ENCODE peak calls at places on chromosomes 1 and 21, in eight cellular contexts. One of them, this sample, is unnamed.
A peak's percentile ranks its signal among the peaks of the same experiment; 100 is the strongest.

GRCh38 chr1:20732071-20732587 is 374 bp downstream of the SH2D5 start:
- DNase-seq in epithelial cell of esophagus: peak; percentile 86
- DNase-seq in ovary: peak; percentile 59
- DNase-seq in esophagus squamous epithelium: no peak
- DNase-seq in Panc1: peak; percentile 67
- DNase-seq in BJ: no peak
- DNase-seq in brain microvascular endothelial cell: peak; percentile 19
- DNase-seq in AG09309: no peak
- DNase-seq in this sample: peak; percentile 55

GRCh38 chr1:150256193-150256548 is 1.4 kb upstream of the CA14 start:
- DNase-seq in AG09309: no peak
- DNase-seq in BJ: no peak
- DNase-seq in ovary: no peak
- DNase-seq in epithelial cell of esophagus: no peak
- DNase-seq in brain microvascular endothelial cell: no peak
- DNase-seq in Panc1: no peak
- DNase-seq in esophagus squamous epithelium: no peak
- DNase-seq in this sample: no peak

GRCh38 chr1:194024659-194025058 is 838.2 kb upstream of the B3GALT2 start:
- DNase-seq in ovary: no peak
- DNase-seq in AG09309: no peak
- DNase-seq in Panc1: no peak
- DNase-seq in esophagus squamous epithelium: no peak
- DNase-seq in brain microvascular endothelial cell: peak; percentile 91
- DNase-seq in epithelial cell of esophagus: peak; percentile 83
- DNase-seq in BJ: no peak
- DNase-seq in this sample: peak; percentile 81

GRCh38 chr1:27592191-27592590 is 11.8 kb downstream of the AHDC1 start:
- DNase-seq in brain microvascular endothelial cell: no peak
- DNase-seq in BJ: no peak
- DNase-seq in esophagus squamous epithelium: no peak
- DNase-seq in ovary: no peak
- DNase-seq in Panc1: no peak
- DNase-seq in AG09309: no peak
- DNase-seq in epithelial cell of esophagus: no peak
- DNase-seq in this sample: no peak

GRCh38 chr1:167066333-167067122 is 23.6 kb downstream of the GPA33 start:
- DNase-seq in ovary: peak; percentile 75
- DNase-seq in AG09309: no peak
- DNase-seq in BJ: no peak
- DNase-seq in Panc1: no peak
- DNase-seq in esophagus squamous epithelium: no peak
- DNase-seq in epithelial cell of esophagus: peak; percentile 56
- DNase-seq in brain microvascular endothelial cell: peak; percentile 49
- DNase-seq in this sample: peak; percentile 84

GRCh38 chr1:101170506-101171050 is 66.2 kb upstream of the S1PR1 start:
- DNase-seq in BJ: no peak
- DNase-seq in Panc1: no peak
- DNase-seq in brain microvascular endothelial cell: no peak
- DNase-seq in AG09309: no peak
- DNase-seq in epithelial cell of esophagus: no peak
- DNase-seq in ovary: no peak
- DNase-seq in esophagus squamous epithelium: no peak
- DNase-seq in this sample: no peak

GRCh38 chr21:45277101-45278045 is 10.3 kb downstream of the POFUT2 start:
- DNase-seq in AG09309: no peak
- DNase-seq in brain microvascular endothelial cell: no peak
- DNase-seq in Panc1: no peak
- DNase-seq in BJ: no peak
- DNase-seq in ovary: peak; percentile 22
- DNase-seq in epithelial cell of esophagus: no peak
- DNase-seq in esophagus squamous epithelium: no peak
- DNase-seq in this sample: no peak

GRCh38 chr1:163013826-163014600 is 55.1 kb upstream of the RGS4 start:
- DNase-seq in ovary: no peak
- DNase-seq in Panc1: no peak
- DNase-seq in epithelial cell of esophagus: no peak
- DNase-seq in BJ: no peak
- DNase-seq in brain microvascular endothelial cell: no peak
- DNase-seq in esophagus squamous epithelium: no peak
- DNase-seq in AG09309: no peak
- DNase-seq in this sample: no peak

GRCh38 chr1:240194120-240194519 is 102.4 kb downstream of the FMN2 start:
- DNase-seq in esophagus squamous epithelium: no peak
- DNase-seq in epithelial cell of esophagus: no peak
- DNase-seq in ovary: no peak
- DNase-seq in Panc1: no peak
- DNase-seq in BJ: peak; percentile 77
- DNase-seq in AG09309: peak; percentile 78
- DNase-seq in brain microvascular endothelial cell: no peak
- DNase-seq in this sample: peak; percentile 24

GRCh38 chr21:46340998-46341397 is 17.0 kb downstream of the PCNT start:
- DNase-seq in Panc1: no peak
- DNase-seq in brain microvascular endothelial cell: no peak
- DNase-seq in BJ: no peak
- DNase-seq in AG09309: no peak
- DNase-seq in esophagus squamous epithelium: no peak
- DNase-seq in ovary: no peak
- DNase-seq in epithelial cell of esophagus: no peak
- DNase-seq in this sample: no peak

GRCh38 chr1:187460093-187460492 is 631.3 kb downstream of the PLA2G4A start:
- DNase-seq in brain microvascular endothelial cell: no peak
- DNase-seq in Panc1: no peak
- DNase-seq in ovary: no peak
- DNase-seq in esophagus squamous epithelium: no peak
- DNase-seq in epithelial cell of esophagus: no peak
- DNase-seq in AG09309: no peak
- DNase-seq in BJ: no peak
- DNase-seq in this sample: no peak

GRCh38 chr1:232629250-232630046 is 485 bp downstream of the SIPA1L2 start:
- DNase-seq in brain microvascular endothelial cell: no peak
- DNase-seq in epithelial cell of esophagus: peak; percentile 37
- DNase-seq in Panc1: no peak
- DNase-seq in BJ: no peak
- DNase-seq in ovary: peak; percentile 47
- DNase-seq in esophagus squamous epithelium: no peak
- DNase-seq in AG09309: no peak
- DNase-seq in this sample: peak; percentile 50

GRCh38 chr1:54791880-54792522 is 9.1 kb downstream of the TTC22 start:
- DNase-seq in brain microvascular endothelial cell: peak; percentile 53
- DNase-seq in ovary: no peak
- DNase-seq in esophagus squamous epithelium: no peak
- DNase-seq in AG09309: no peak
- DNase-seq in BJ: no peak
- DNase-seq in Panc1: no peak
- DNase-seq in epithelial cell of esophagus: no peak
- DNase-seq in this sample: peak; percentile 55

GRCh38 chr1:5571861-5572401 is 420.3 kb downstream of the NPHP4 start:
- DNase-seq in epithelial cell of esophagus: no peak
- DNase-seq in esophagus squamous epithelium: no peak
- DNase-seq in AG09309: no peak
- DNase-seq in ovary: no peak
- DNase-seq in brain microvascular endothelial cell: no peak
- DNase-seq in BJ: no peak
- DNase-seq in Panc1: no peak
- DNase-seq in this sample: no peak

GRCh38 chr1:87478231-87478630 is 149.6 kb downstream of the LMO4 start:
- DNase-seq in brain microvascular endothelial cell: no peak
- DNase-seq in AG09309: no peak
- DNase-seq in epithelial cell of esophagus: peak; percentile 36
- DNase-seq in BJ: no peak
- DNase-seq in ovary: peak; percentile 15
- DNase-seq in esophagus squamous epithelium: no peak
- DNase-seq in Panc1: no peak
- DNase-seq in this sample: peak; percentile 21

GRCh38 chr1:23100074-23100748 is 68.4 kb downstream of the LUZP1 start:
- DNase-seq in epithelial cell of esophagus: peak; percentile 93
- DNase-seq in ovary: peak; percentile 43
- DNase-seq in AG09309: peak; percentile 86
- DNase-seq in esophagus squamous epithelium: no peak
- DNase-seq in Panc1: peak; percentile 68
- DNase-seq in brain microvascular endothelial cell: peak; percentile 96
- DNase-seq in BJ: peak; percentile 88
- DNase-seq in this sample: peak; percentile 92

GRCh38 chr1:10694274-10694632 is 102.2 kb downstream of the CASZ1 start:
- DNase-seq in BJ: no peak
- DNase-seq in AG09309: no peak
- DNase-seq in epithelial cell of esophagus: peak; percentile 75
- DNase-seq in brain microvascular endothelial cell: no peak
- DNase-seq in Panc1: no peak
- DNase-seq in esophagus squamous epithelium: no peak
- DNase-seq in ovary: no peak
- DNase-seq in this sample: peak; percentile 63

GRCh38 chr1:182337736-182338571 is 53.6 kb downstream of the GLUL start:
- DNase-seq in Panc1: no peak
- DNase-seq in epithelial cell of esophagus: no peak
- DNase-seq in AG09309: no peak
- DNase-seq in BJ: no peak
- DNase-seq in ovary: peak; percentile 74
- DNase-seq in esophagus squamous epithelium: no peak
- DNase-seq in brain microvascular endothelial cell: no peak
- DNase-seq in this sample: no peak

GRCh38 chr1:214603819-214604252 is 841 bp downstream of the CENPF start:
- DNase-seq in AG09309: no peak
- DNase-seq in brain microvascular endothelial cell: no peak
- DNase-seq in Panc1: no peak
- DNase-seq in esophagus squamous epithelium: no peak
- DNase-seq in BJ: no peak
- DNase-seq in epithelial cell of esophagus: no peak
- DNase-seq in ovary: no peak
- DNase-seq in this sample: peak; percentile 41

GRCh38 chr1:118136511-118136937 is 48.5 kb downstream of the SPAG17 start:
- DNase-seq in epithelial cell of esophagus: peak; percentile 83
- DNase-seq in brain microvascular endothelial cell: peak; percentile 64
- DNase-seq in esophagus squamous epithelium: no peak
- DNase-seq in ovary: no peak
- DNase-seq in AG09309: peak; percentile 74
- DNase-seq in Panc1: no peak
- DNase-seq in BJ: peak; percentile 90
- DNase-seq in this sample: peak; percentile 75

GRCh38 chr1:171985639-171986038 is 144.3 kb downstream of the DNM3 start:
- DNase-seq in brain microvascular endothelial cell: no peak
- DNase-seq in BJ: no peak
- DNase-seq in Panc1: no peak
- DNase-seq in AG09309: no peak
- DNase-seq in esophagus squamous epithelium: no peak
- DNase-seq in ovary: no peak
- DNase-seq in epithelial cell of esophagus: peak; percentile 19
- DNase-seq in this sample: peak; percentile 30

GRCh38 chr1:20366766-20367602 is 76.3 kb downstream of the VWA5B1 start:
- DNase-seq in epithelial cell of esophagus: peak; percentile 55
- DNase-seq in BJ: no peak
- DNase-seq in ovary: no peak
- DNase-seq in esophagus squamous epithelium: no peak
- DNase-seq in AG09309: no peak
- DNase-seq in Panc1: no peak
- DNase-seq in brain microvascular endothelial cell: peak; percentile 25
- DNase-seq in this sample: no peak

GRCh38 chr1:8671313-8671917 is 146.0 kb downstream of the RERE start:
- DNase-seq in epithelial cell of esophagus: peak; percentile 72
- DNase-seq in AG09309: peak; percentile 41
- DNase-seq in esophagus squamous epithelium: no peak
- DNase-seq in BJ: no peak
- DNase-seq in ovary: peak; percentile 60
- DNase-seq in brain microvascular endothelial cell: peak; percentile 57
- DNase-seq in Panc1: peak; percentile 38
- DNase-seq in this sample: peak; percentile 76

GRCh38 chr1:8367571-8368184 is 49.8 kb downstream of the SLC45A1 start:
- DNase-seq in epithelial cell of esophagus: peak; percentile 36
- DNase-seq in esophagus squamous epithelium: no peak
- DNase-seq in ovary: no peak
- DNase-seq in AG09309: no peak
- DNase-seq in Panc1: no peak
- DNase-seq in BJ: no peak
- DNase-seq in brain microvascular endothelial cell: no peak
- DNase-seq in this sample: no peak

GRCh38 chr1:237712082-237712481 is 178.6 kb downstream of the ZP4 start:
- DNase-seq in Panc1: no peak
- DNase-seq in epithelial cell of esophagus: no peak
- DNase-seq in esophagus squamous epithelium: no peak
- DNase-seq in AG09309: no peak
- DNase-seq in brain microvascular endothelial cell: no peak
- DNase-seq in BJ: no peak
- DNase-seq in ovary: no peak
- DNase-seq in this sample: no peak
- TF ChIP-seq CTCF in Panc1: no peak
- TF ChIP-seq CTCF in epithelial cell of esophagus: no peak
- TF ChIP-seq CTCF in esophagus squamous epithelium: no peak
- TF ChIP-seq CTCF in AG09309: no peak
- TF ChIP-seq CTCF in brain microvascular endothelial cell: no peak
- TF ChIP-seq CTCF in BJ: no peak
- TF ChIP-seq CTCF in ovary: no peak
- TF ChIP-seq CTCF in this sample: no peak

DNA sequence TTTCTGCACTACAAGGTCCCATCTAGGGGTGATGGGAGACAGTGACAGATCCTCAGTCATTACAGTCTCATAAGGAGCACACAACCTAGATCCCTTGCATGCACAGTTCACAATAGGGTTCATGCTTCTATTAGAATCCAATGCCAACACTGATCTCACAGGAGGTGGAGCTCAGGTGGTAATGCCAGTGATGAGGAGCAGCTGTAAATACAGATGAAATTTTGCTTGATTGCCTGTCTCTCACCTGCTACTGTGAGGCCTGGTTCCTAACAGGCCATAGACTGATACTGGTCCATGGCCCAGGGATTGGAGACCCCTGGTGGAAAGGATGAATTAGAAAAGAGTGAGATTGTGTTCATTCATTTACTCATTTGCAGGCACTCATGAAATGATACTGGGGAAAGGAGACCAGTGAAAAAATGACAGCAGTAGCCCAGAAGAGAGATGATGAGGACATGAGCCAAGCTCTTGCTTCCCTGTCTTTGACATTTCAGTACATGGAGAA is 251.6 kb upstream of the DUSP10 start:
- DNase-seq in BJ: no peak
- DNase-seq in Panc1: no peak
- DNase-seq in brain microvascular endothelial cell: no peak
- DNase-seq in AG09309: no peak
- DNase-seq in epithelial cell of esophagus: no peak
- DNase-seq in ovary: no peak
- DNase-seq in esophagus squamous epithelium: no peak
- DNase-seq in this sample: no peak
- TF ChIP-seq CTCF in BJ: no peak
- TF ChIP-seq CTCF in Panc1: peak; percentile 13
- TF ChIP-seq CTCF in brain microvascular endothelial cell: peak; percentile 26
- TF ChIP-seq CTCF in AG09309: no peak
- TF ChIP-seq CTCF in epithelial cell of esophagus: no peak
- TF ChIP-seq CTCF in ovary: no peak
- TF ChIP-seq CTCF in esophagus squamous epithelium: no peak
- TF ChIP-seq CTCF in this sample: no peak

GRCh38 chr1:1927751-1928150 is 8.7 kb upstream of the TMEM52 start:
- DNase-seq in Panc1: no peak
- DNase-seq in BJ: no peak
- DNase-seq in esophagus squamous epithelium: no peak
- DNase-seq in AG09309: no peak
- DNase-seq in epithelial cell of esophagus: no peak
- DNase-seq in brain microvascular endothelial cell: no peak
- DNase-seq in ovary: no peak
- DNase-seq in this sample: no peak
- TF ChIP-seq CTCF in Panc1: no peak
- TF ChIP-seq CTCF in BJ: no peak
- TF ChIP-seq CTCF in esophagus squamous epithelium: no peak
- TF ChIP-seq CTCF in AG09309: no peak
- TF ChIP-seq CTCF in epithelial cell of esophagus: no peak
- TF ChIP-seq CTCF in brain microvascular endothelial cell: no peak
- TF ChIP-seq CTCF in ovary: no peak
- TF ChIP-seq CTCF in this sample: no peak

GRCh38 chr1:164602480-164603093 is 43.6 kb downstream of the PBX1 start:
- DNase-seq in esophagus squamous epithelium: no peak
- DNase-seq in ovary: peak; percentile 67
- DNase-seq in BJ: peak; percentile 47
- DNase-seq in brain microvascular endothelial cell: peak; percentile 32
- DNase-seq in Panc1: no peak
- DNase-seq in epithelial cell of esophagus: peak; percentile 37
- DNase-seq in AG09309: peak; percentile 39
- DNase-seq in this sample: peak; percentile 50
- TF ChIP-seq CTCF in esophagus squamous epithelium: no peak
- TF ChIP-seq CTCF in ovary: no peak
- TF ChIP-seq CTCF in BJ: no peak
- TF ChIP-seq CTCF in brain microvascular endothelial cell: no peak
- TF ChIP-seq CTCF in Panc1: no peak
- TF ChIP-seq CTCF in epithelial cell of esophagus: no peak
- TF ChIP-seq CTCF in AG09309: peak; percentile 10
- TF ChIP-seq CTCF in this sample: no peak

This sample was measured in MCF 10A.